ENCODE peak calls at places on chromosomes 16 and 17, in four cellular contexts. D is RCC 7860, P is A172, W is cardiac fibroblast. F is an unnamed sample.

GRCh38 chr16:54359086-54359485 is 72.5 kb upstream of the IRX3 start:
- DNase-seq in D (no peak), P (no peak), W (no peak), F (no peak)

GRCh38 chr16:89324056-89325010 is 106.8 kb downstream of the ZNF778 start:
- DNase-seq in W (peak), D (peak), P (peak), F (peak)

GRCh38 chr16:10663146-10663545 is 31.6 kb downstream of the TEKT5 start:
- DNase-seq in P (no peak), D (no peak), W (no peak), F (no peak)

GRCh38 chr16:57534881-57535658 is 1.3 kb downstream of the CCDC102A start:
- DNase-seq in W (no peak), P (no peak), D (no peak), F (no peak)

GRCh38 chr16:85202631-85203461 is 90.6 kb upstream of the CIBAR2 start:
- DNase-seq in W (peak), P (no peak), D (no peak), F (peak)

GRCh38 chr17:17570207-17570797 is 21.2 kb downstream of the PEMT start:
- DNase-seq in P (peak), W (peak), D (peak), F (no peak)

GRCh38 chr17:50056961-50057330 is 1.0 kb downstream of the ITGA3 start:
- DNase-seq in D (no peak), W (peak), P (no peak), F (no peak)

GRCh38 chr16:87202346-87202745 is 114.8 kb downstream of the C16orf95 start:
- DNase-seq in D (no peak), W (peak), P (peak), F (no peak)

GRCh38 chr17:83152745-83153611 is 73.6 kb downstream of the METRNL start:
- DNase-seq in W (no peak), D (no peak), P (no peak), F (peak)

GRCh38 chr16:88649924-88650748 is 717 bp downstream of the CYBA start:
- DNase-seq in P (peak), D (peak), W (peak), F (peak)

GRCh38 chr16:84687715-84688114 is 12.1 kb upstream of the USP10 start:
- DNase-seq in W (peak), P (peak), D (peak), F (no peak)

GRCh38 chr16:71894229-71894920 is 956 bp upstream of the IST1 start:
- DNase-seq in W (peak), P (peak), D (no peak), F (no peak)

GRCh38 chr16:48611329-48612137 is 1.6 kb upstream of the N4BP1 start:
- DNase-seq in P (no peak), D (no peak), W (no peak), F (no peak)

GRCh38 chr16:85258616-85259015 is 146.3 kb upstream of the CIBAR2 start:
- DNase-seq in D (no peak), P (no peak), W (no peak), F (no peak)

GRCh38 chr16:72211085-72211484 is 39.1 kb upstream of the PMFBP1 start:
- DNase-seq in D (no peak), P (no peak), W (no peak), F (no peak)